ENCODE peak calls at places on chromosomes 13 and 19, in five cellular contexts. One of them, this sample, is unnamed.

GRCh38 chr19:18848860-18849661 is 17.3 kb downstream of the UPF1 start:
- DNase-seq in NAMALWA: no peak
- DNase-seq in smooth muscle cell of the brain vasculature: no peak
- DNase-seq in endothelial cell: no peak
- DNase-seq in AG08396: peak; percentile 78
- DNase-seq in this sample: no peak

GRCh38 chr13:23583491-23583890 is 13.3 kb downstream of the TNFRSF19 start:
- DNase-seq in AG08396: no peak
- DNase-seq in endothelial cell: no peak
- DNase-seq in smooth muscle cell of the brain vasculature: no peak
- DNase-seq in NAMALWA: no peak
- DNase-seq in this sample: no peak

GRCh38 chr13:28423010-28423409 is 71.9 kb downstream of the FLT1 start:
- DNase-seq in endothelial cell: no peak
- DNase-seq in AG08396: no peak
- DNase-seq in NAMALWA: no peak
- DNase-seq in smooth muscle cell of the brain vasculature: no peak
- DNase-seq in this sample: no peak

GRCh38 chr13:44755872-44756271 is 179.7 kb upstream of the TSC22D1 start:
- DNase-seq in NAMALWA: no peak
- DNase-seq in endothelial cell: no peak
- DNase-seq in smooth muscle cell of the brain vasculature: no peak
- DNase-seq in AG08396: peak; percentile 30
- DNase-seq in this sample: no peak

GRCh38 chr19:16180611-16181010 is 4.6 kb upstream of the FAM32A start:
- DNase-seq in NAMALWA: no peak
- DNase-seq in endothelial cell: no peak
- DNase-seq in smooth muscle cell of the brain vasculature: no peak
- DNase-seq in AG08396: peak; percentile 79
- DNase-seq in this sample: no peak

GRCh38 chr19:57263244-57263643 is 17.0 kb upstream of the ZNF460 start:
- DNase-seq in smooth muscle cell of the brain vasculature: no peak
- DNase-seq in AG08396: no peak
- DNase-seq in endothelial cell: no peak
- DNase-seq in NAMALWA: no peak
- DNase-seq in this sample: no peak

GRCh38 chr13:70964124-70964523 is 855.9 kb upstream of the KLHL1 start:
- DNase-seq in AG08396: no peak
- DNase-seq in smooth muscle cell of the brain vasculature: no peak
- DNase-seq in endothelial cell: no peak
- DNase-seq in NAMALWA: peak; percentile 34
- DNase-seq in this sample: no peak

GRCh38 chr19:53012006-53012405 is 1.7 kb upstream of the ERVV-1 start:
- DNase-seq in smooth muscle cell of the brain vasculature: no peak
- DNase-seq in AG08396: no peak
- DNase-seq in endothelial cell: no peak
- DNase-seq in NAMALWA: no peak
- DNase-seq in this sample: no peak

GRCh38 chr19:40596608-40597328 is 4.4 kb upstream of the LTBP4 start:
- DNase-seq in NAMALWA: no peak
- DNase-seq in endothelial cell: peak; percentile 38
- DNase-seq in AG08396: peak; percentile 95
- DNase-seq in smooth muscle cell of the brain vasculature: no peak
- DNase-seq in this sample: no peak

GRCh38 chr13:45015300-45015699 is 26.0 kb downstream of the GPALPP1 start:
- DNase-seq in AG08396: no peak
- DNase-seq in endothelial cell: no peak
- DNase-seq in NAMALWA: no peak
- DNase-seq in smooth muscle cell of the brain vasculature: no peak
- DNase-seq in this sample: no peak

GRCh38 chr13:62129000-62129551 is 713.4 kb upstream of the PCDH20 start:
- DNase-seq in smooth muscle cell of the brain vasculature: no peak
- DNase-seq in endothelial cell: no peak
- DNase-seq in AG08396: no peak
- DNase-seq in NAMALWA: no peak
- DNase-seq in this sample: no peak

This sample was measured in NCI-H774.